ENCODE peak calls at places on chromosomes 5 and 9, in six cellular contexts. One of them, this sample, is unnamed.

GRCh38 chr5:81768960-81769452 is 18.1 kb upstream of the SSBP2 start:
- DNase-seq in BE2C: no peak
- DNase-seq in hepatocyte: peak; percentile 45
- DNase-seq in IMR-90: peak; percentile 87
- DNase-seq in body of pancreas: no peak
- DNase-seq in right lobe of liver: no peak
- DNase-seq in this sample: no peak

GRCh38 chr9:105290401-105290800 is 46.0 kb downstream of the SLC44A1 start:
- DNase-seq in BE2C: no peak
- DNase-seq in hepatocyte: no peak
- DNase-seq in IMR-90: peak; percentile 55
- DNase-seq in body of pancreas: no peak
- DNase-seq in right lobe of liver: no peak
- DNase-seq in this sample: no peak

GRCh38 chr9:79817469-79818004 is 245.8 kb downstream of the TLE4 start:
- DNase-seq in BE2C: no peak
- DNase-seq in hepatocyte: no peak
- DNase-seq in IMR-90: no peak
- DNase-seq in body of pancreas: no peak
- DNase-seq in right lobe of liver: no peak
- DNase-seq in this sample: no peak

GRCh38 chr5:146130440-146131045 is 25.2 kb upstream of the PLAC8L1 start:
- DNase-seq in BE2C: no peak
- DNase-seq in hepatocyte: peak; percentile 47
- DNase-seq in IMR-90: peak; percentile 53
- DNase-seq in body of pancreas: no peak
- DNase-seq in right lobe of liver: no peak
- DNase-seq in this sample: no peak

GRCh38 chr9:100739666-100740065 is 161.8 kb downstream of the CAVIN4 start:
- DNase-seq in BE2C: no peak
- DNase-seq in hepatocyte: peak; percentile 28
- DNase-seq in IMR-90: no peak
- DNase-seq in body of pancreas: no peak
- DNase-seq in right lobe of liver: no peak
- DNase-seq in this sample: no peak

GRCh38 chr5:77168884-77169254 is 41.6 kb upstream of the PDE8B start:
- DNase-seq in BE2C: peak; percentile 20
- DNase-seq in hepatocyte: peak; percentile 54
- DNase-seq in IMR-90: no peak
- DNase-seq in body of pancreas: no peak
- DNase-seq in right lobe of liver: no peak
- DNase-seq in this sample: no peak

GRCh38 chr5:92944337-92944736 is 636.7 kb downstream of the NR2F1-AS1 start:
- DNase-seq in BE2C: no peak
- DNase-seq in hepatocyte: no peak
- DNase-seq in IMR-90: no peak
- DNase-seq in body of pancreas: no peak
- DNase-seq in right lobe of liver: no peak
- DNase-seq in this sample: no peak

GRCh38 chr9:16689352-16689938 is 181.0 kb downstream of the BNC2 start:
- DNase-seq in BE2C: no peak
- DNase-seq in hepatocyte: no peak
- DNase-seq in IMR-90: peak; percentile 39
- DNase-seq in body of pancreas: peak; percentile 22
- DNase-seq in right lobe of liver: no peak
- DNase-seq in this sample: no peak

GRCh38 chr5:115857621-115858349 is 16.1 kb downstream of the AP3S1 start:
- DNase-seq in BE2C: no peak
- DNase-seq in hepatocyte: no peak
- DNase-seq in IMR-90: peak; percentile 35
- DNase-seq in body of pancreas: no peak
- DNase-seq in right lobe of liver: no peak
- DNase-seq in this sample: no peak

GRCh38 chr9:105278751-105279150 is 34.3 kb downstream of the SLC44A1 start:
- DNase-seq in BE2C: no peak
- DNase-seq in hepatocyte: no peak
- DNase-seq in IMR-90: no peak
- DNase-seq in body of pancreas: peak; percentile 72
- DNase-seq in right lobe of liver: no peak
- DNase-seq in this sample: no peak

GRCh38 chr9:123893146-123893545 is 36.8 kb downstream of the DENND1A start:
- DNase-seq in BE2C: no peak
- DNase-seq in hepatocyte: no peak
- DNase-seq in IMR-90: no peak
- DNase-seq in body of pancreas: no peak
- DNase-seq in right lobe of liver: no peak
- DNase-seq in this sample: no peak

GRCh38 chr9:127711226-127711701 is 4.2 kb downstream of the PTRH1 start:
- DNase-seq in BE2C: no peak
- DNase-seq in hepatocyte: no peak
- DNase-seq in IMR-90: no peak
- DNase-seq in body of pancreas: no peak
- DNase-seq in right lobe of liver: no peak
- DNase-seq in this sample: no peak

GRCh38 chr5:62778327-62779009 is 199.8 kb downstream of the LRRC70 start:
- DNase-seq in BE2C: no peak
- DNase-seq in hepatocyte: no peak
- DNase-seq in IMR-90: no peak
- DNase-seq in body of pancreas: no peak
- DNase-seq in right lobe of liver: no peak
- DNase-seq in this sample: no peak

GRCh38 chr5:99169309-99169708 is 240.5 kb upstream of the CHD1 start:
- DNase-seq in BE2C: no peak
- DNase-seq in hepatocyte: peak; percentile 14
- DNase-seq in IMR-90: no peak
- DNase-seq in body of pancreas: no peak
- DNase-seq in right lobe of liver: no peak
- DNase-seq in this sample: no peak

GRCh38 chr9:109110326-109111014 is 9.3 kb downstream of the TMEM245 start:
- DNase-seq in BE2C: no peak
- DNase-seq in hepatocyte: no peak
- DNase-seq in IMR-90: peak; percentile 80
- DNase-seq in body of pancreas: no peak
- DNase-seq in right lobe of liver: no peak
- DNase-seq in this sample: no peak

GRCh38 chr9:5269249-5269715 is 35.2 kb downstream of the RLN2 start:
- DNase-seq in BE2C: no peak
- DNase-seq in hepatocyte: peak; percentile 5
- DNase-seq in IMR-90: peak; percentile 54
- DNase-seq in body of pancreas: no peak
- DNase-seq in right lobe of liver: no peak
- DNase-seq in this sample: no peak

GRCh38 chr5:83632874-83633273 is 87.8 kb downstream of the HAPLN1 start:
- DNase-seq in BE2C: no peak
- DNase-seq in hepatocyte: no peak
- DNase-seq in IMR-90: peak; percentile 84
- DNase-seq in body of pancreas: no peak
- DNase-seq in right lobe of liver: no peak
- DNase-seq in this sample: no peak

GRCh38 chr5:105940181-105940580 is 1730.6 kb downstream of the EFNA5 start:
- DNase-seq in BE2C: no peak
- DNase-seq in hepatocyte: no peak
- DNase-seq in IMR-90: no peak
- DNase-seq in body of pancreas: no peak
- DNase-seq in right lobe of liver: no peak
- DNase-seq in this sample: no peak

GRCh38 chr5:147403659-147404640 is 105.9 kb downstream of the DPYSL3 start:
- DNase-seq in BE2C: no peak
- DNase-seq in hepatocyte: peak; percentile 77
- DNase-seq in IMR-90: peak; percentile 99
- DNase-seq in body of pancreas: peak; percentile 67
- DNase-seq in right lobe of liver: no peak
- DNase-seq in this sample: no peak

GRCh38 chr9:128333368-128333969 is 6.9 kb upstream of the SLC27A4 start:
- DNase-seq in BE2C: no peak
- DNase-seq in hepatocyte: no peak
- DNase-seq in IMR-90: no peak
- DNase-seq in body of pancreas: no peak
- DNase-seq in right lobe of liver: no peak
- DNase-seq in this sample: no peak

GRCh38 chr9:110047955-110048472 is 159.9 kb downstream of the C9orf152 start:
- DNase-seq in BE2C: no peak
- DNase-seq in hepatocyte: peak; percentile 40
- DNase-seq in IMR-90: no peak
- DNase-seq in body of pancreas: no peak
- DNase-seq in right lobe of liver: no peak
- DNase-seq in this sample: no peak

GRCh38 chr9:125516381-125516960 is 190.5 kb downstream of the MAPKAP1 start:
- DNase-seq in BE2C: no peak
- DNase-seq in hepatocyte: no peak
- DNase-seq in IMR-90: no peak
- DNase-seq in body of pancreas: no peak
- DNase-seq in right lobe of liver: no peak
- DNase-seq in this sample: no peak

GRCh38 chr5:54942064-54942778 is 43.2 kb downstream of the ESM1 start:
- DNase-seq in BE2C: no peak
- DNase-seq in hepatocyte: no peak
- DNase-seq in IMR-90: no peak
- DNase-seq in body of pancreas: no peak
- DNase-seq in right lobe of liver: no peak
- DNase-seq in this sample: no peak

GRCh38 chr9:72363226-72363625 is 1.8 kb downstream of the ZFAND5 start:
- DNase-seq in BE2C: no peak
- DNase-seq in hepatocyte: no peak
- DNase-seq in IMR-90: no peak
- DNase-seq in body of pancreas: no peak
- DNase-seq in right lobe of liver: no peak
- DNase-seq in this sample: no peak

GRCh38 chr9:72361227-72361626 is 3.8 kb downstream of the ZFAND5 start:
- DNase-seq in BE2C: no peak
- DNase-seq in hepatocyte: no peak
- DNase-seq in IMR-90: no peak
- DNase-seq in body of pancreas: no peak
- DNase-seq in right lobe of liver: no peak
- DNase-seq in this sample: no peak

GRCh38 chr9:72363908-72364678 is 915 bp downstream of the ZFAND5 start:
- DNase-seq in BE2C: peak; percentile 73
- DNase-seq in hepatocyte: peak; percentile 64
- DNase-seq in IMR-90: peak; percentile 61
- DNase-seq in body of pancreas: peak; percentile 68
- DNase-seq in right lobe of liver: peak; percentile 81
- DNase-seq in this sample: peak; percentile 45

GRCh38 chr9:72362680-72363139 is 2.3 kb downstream of the ZFAND5 start:
- DNase-seq in BE2C: peak; percentile 42
- DNase-seq in hepatocyte: peak; percentile 83
- DNase-seq in IMR-90: peak; percentile 76
- DNase-seq in body of pancreas: peak; percentile 68
- DNase-seq in right lobe of liver: peak; percentile 75
- DNase-seq in this sample: no peak

GRCh38 chr9:72362118-72362531 is 2.9 kb downstream of the ZFAND5 start:
- DNase-seq in BE2C: no peak
- DNase-seq in hepatocyte: no peak
- DNase-seq in IMR-90: peak; percentile 53
- DNase-seq in body of pancreas: no peak
- DNase-seq in right lobe of liver: no peak
- DNase-seq in this sample: no peak
- H3K4me1 ChIP-seq in BE2C: peaks cover 12% of the 10 kb centered on the region
- H3K4me1 ChIP-seq in hepatocyte: peaks cover 50% of the 10 kb centered on the region
- H3K4me1 ChIP-seq in IMR-90: peaks cover 9% of the 10 kb centered on the region
- H3K4me1 ChIP-seq in body of pancreas: peaks cover 52% of the 10 kb centered on the region
- H3K4me1 ChIP-seq in right lobe of liver: no peaks in the 10 kb centered on the region
- H3K4me1 ChIP-seq in this sample: peaks cover 20% of the 10 kb centered on the region

GRCh38 chr5:176557846-176558245 is 8.7 kb downstream of the CDHR2 start:
- DNase-seq in BE2C: no peak
- DNase-seq in hepatocyte: no peak
- DNase-seq in IMR-90: no peak
- DNase-seq in body of pancreas: no peak
- DNase-seq in right lobe of liver: no peak
- DNase-seq in this sample: no peak

GRCh38 chr5:176560364-176560763 is 11.2 kb downstream of the CDHR2 start:
- DNase-seq in BE2C: no peak
- DNase-seq in hepatocyte: no peak
- DNase-seq in IMR-90: no peak
- DNase-seq in body of pancreas: no peak
- DNase-seq in right lobe of liver: no peak
- DNase-seq in this sample: no peak

GRCh38 chr5:176561259-176561658 is 12.1 kb downstream of the CDHR2 start:
- DNase-seq in BE2C: no peak
- DNase-seq in hepatocyte: no peak
- DNase-seq in IMR-90: no peak
- DNase-seq in body of pancreas: no peak
- DNase-seq in right lobe of liver: no peak
- DNase-seq in this sample: no peak

GRCh38 chr5:176562189-176562588 is 13.0 kb downstream of the CDHR2 start:
- DNase-seq in BE2C: no peak
- DNase-seq in hepatocyte: no peak
- DNase-seq in IMR-90: no peak
- DNase-seq in body of pancreas: no peak
- DNase-seq in right lobe of liver: no peak
- DNase-seq in this sample: no peak

DNA sequence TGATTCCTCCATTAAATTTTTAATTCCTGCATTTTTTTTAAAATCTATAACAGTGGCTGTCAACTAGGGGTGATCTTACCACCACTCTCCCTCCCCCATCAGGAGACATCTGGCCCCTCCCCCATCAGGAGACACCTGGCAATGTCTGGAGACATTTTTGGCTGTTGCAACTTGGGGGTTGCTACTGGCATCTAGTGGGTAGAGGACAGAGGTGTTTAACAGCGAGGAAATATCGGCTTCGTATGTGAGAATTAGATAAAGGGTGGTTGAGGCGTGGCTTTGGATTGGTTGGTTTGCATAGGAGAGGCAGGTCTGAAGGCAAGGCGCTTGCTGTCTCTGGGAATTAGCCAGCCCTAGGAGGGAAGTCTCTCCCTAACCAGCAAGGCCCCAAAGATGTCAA is 10.5 kb downstream of the CDHR2 start:
- DNase-seq in BE2C: no peak
- DNase-seq in hepatocyte: no peak
- DNase-seq in IMR-90: no peak
- DNase-seq in body of pancreas: no peak
- DNase-seq in right lobe of liver: no peak
- DNase-seq in this sample: no peak
- TF ChIP-seq CTCF in BE2C: no peak
- TF ChIP-seq CTCF in hepatocyte: no peak
- TF ChIP-seq CTCF in IMR-90: no peak
- TF ChIP-seq CTCF in body of pancreas: no peak
- TF ChIP-seq CTCF in right lobe of liver: no peak
- TF ChIP-seq CTCF in this sample: peak; percentile 61

DNA sequence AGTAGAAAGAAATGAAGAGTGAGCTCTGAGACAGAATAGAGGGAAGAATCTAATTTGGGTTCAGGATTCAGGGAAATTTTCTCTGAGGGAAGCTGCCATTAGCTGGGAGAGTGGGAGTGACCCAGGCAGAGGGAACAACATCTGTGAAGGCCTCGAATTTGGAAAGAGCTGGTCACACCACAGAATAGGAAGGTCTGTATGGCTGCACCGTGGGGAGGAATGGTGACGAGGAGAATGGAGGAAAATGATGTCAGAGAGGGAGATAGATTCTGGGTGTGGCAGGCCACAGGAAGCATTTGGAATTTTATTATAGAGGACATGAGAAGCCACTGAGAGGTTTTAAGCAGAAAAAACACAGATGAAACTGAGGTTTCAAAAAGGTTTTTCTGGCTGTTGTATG is 98.5 kb downstream of the MAMDC2 start:
- DNase-seq in BE2C: no peak
- DNase-seq in hepatocyte: no peak
- DNase-seq in IMR-90: no peak
- DNase-seq in body of pancreas: no peak
- DNase-seq in right lobe of liver: no peak
- DNase-seq in this sample: no peak
- H3K4me1 ChIP-seq in BE2C: no peaks in the 10 kb centered on the region
- H3K4me1 ChIP-seq in hepatocyte: peaks cover 13% of the 10 kb centered on the region
- H3K4me1 ChIP-seq in IMR-90: peaks cover 7% of the 10 kb centered on the region
- H3K4me1 ChIP-seq in body of pancreas: no peaks in the 10 kb centered on the region
- H3K4me1 ChIP-seq in right lobe of liver: no peaks in the 10 kb centered on the region
- H3K4me1 ChIP-seq in this sample: peaks cover 2% of the 10 kb centered on the region

GRCh38 chr5:45383985-45384384 is 312.2 kb downstream of the HCN1 start:
- DNase-seq in BE2C: no peak
- DNase-seq in hepatocyte: no peak
- DNase-seq in IMR-90: no peak
- DNase-seq in body of pancreas: no peak
- DNase-seq in right lobe of liver: no peak
- DNase-seq in this sample: no peak
- TF ChIP-seq CTCF in BE2C: no peak
- TF ChIP-seq CTCF in hepatocyte: no peak
- TF ChIP-seq CTCF in IMR-90: no peak
- TF ChIP-seq CTCF in body of pancreas: no peak
- TF ChIP-seq CTCF in right lobe of liver: no peak
- TF ChIP-seq CTCF in this sample: no peak